ENCODE peak calls at places on chromosomes 5 and 9, in five cellular contexts. One of them, this sample, is unnamed.

GRCh38 chr5:173331287-173331686 is 3.1 kb upstream of the STC2 start:
- DNase-seq in HepG2: no peak
- DNase-seq in ovary: no peak
- DNase-seq in left lung: no peak
- DNase-seq in A673: no peak
- DNase-seq in this sample: no peak

GRCh38 chr5:5638193-5638592 is 215.7 kb downstream of the ICE1 start:
- DNase-seq in HepG2: no peak
- DNase-seq in ovary: no peak
- DNase-seq in left lung: no peak
- DNase-seq in A673: no peak
- DNase-seq in this sample: no peak

GRCh38 chr5:40410231-40410861 is 269.4 kb upstream of the PTGER4 start:
- DNase-seq in HepG2: no peak
- DNase-seq in ovary: no peak
- DNase-seq in left lung: no peak
- DNase-seq in A673: peak; percentile 44
- DNase-seq in this sample: no peak

GRCh38 chr5:66306105-66306843 is 162.2 kb downstream of the SREK1 start:
- DNase-seq in HepG2: peak; percentile 55
- DNase-seq in ovary: peak; percentile 42
- DNase-seq in left lung: no peak
- DNase-seq in A673: peak; percentile 78
- DNase-seq in this sample: peak; percentile 75

GRCh38 chr5:159286420-159287035 is 23.4 kb downstream of the UBLCP1 start:
- DNase-seq in HepG2: peak; percentile 5
- DNase-seq in ovary: no peak
- DNase-seq in left lung: no peak
- DNase-seq in A673: peak; percentile 55
- DNase-seq in this sample: no peak

GRCh38 chr9:136620441-136621018 is 42.2 kb upstream of the EGFL7 start:
- DNase-seq in HepG2: no peak
- DNase-seq in ovary: no peak
- DNase-seq in left lung: peak; percentile 82
- DNase-seq in A673: no peak
- DNase-seq in this sample: no peak

GRCh38 chr9:131257266-131258025 is 18.9 kb downstream of the FAM78A start:
- DNase-seq in HepG2: no peak
- DNase-seq in ovary: no peak
- DNase-seq in left lung: peak; percentile 58
- DNase-seq in A673: no peak
- DNase-seq in this sample: no peak

GRCh38 chr5:149759986-149760699 is 30.0 kb downstream of the PPARGC1B start:
- DNase-seq in HepG2: no peak
- DNase-seq in ovary: no peak
- DNase-seq in left lung: no peak
- DNase-seq in A673: no peak
- DNase-seq in this sample: no peak

GRCh38 chr9:36149197-36149596 is 12.7 kb downstream of the GLIPR2 start:
- DNase-seq in HepG2: no peak
- DNase-seq in ovary: peak; percentile 43
- DNase-seq in left lung: no peak
- DNase-seq in A673: no peak
- DNase-seq in this sample: no peak

GRCh38 chr5:43215073-43215631 is 23.1 kb downstream of the NIM1K start:
- DNase-seq in HepG2: no peak
- DNase-seq in ovary: no peak
- DNase-seq in left lung: peak; percentile 76
- DNase-seq in A673: peak; percentile 70
- DNase-seq in this sample: no peak

GRCh38 chr5:143976055-143976454 is 164.1 kb downstream of the HMHB1 start:
- DNase-seq in HepG2: no peak
- DNase-seq in ovary: no peak
- DNase-seq in left lung: no peak
- DNase-seq in A673: no peak
- DNase-seq in this sample: no peak

GRCh38 chr5:77994943-77995342 is 218.8 kb upstream of the TBCA start:
- DNase-seq in HepG2: no peak
- DNase-seq in ovary: no peak
- DNase-seq in left lung: no peak
- DNase-seq in A673: no peak
- DNase-seq in this sample: no peak

GRCh38 chr9:89664896-89665329 is 60.1 kb downstream of the GADD45G start:
- DNase-seq in HepG2: no peak
- DNase-seq in ovary: no peak
- DNase-seq in left lung: no peak
- DNase-seq in A673: no peak
- DNase-seq in this sample: no peak
- H3K27ac ChIP-seq in HepG2: no peak overlapping the region
- H3K27ac ChIP-seq in ovary: no peak overlapping the region
- H3K27ac ChIP-seq in left lung: peak overlapping the region; percentile 41
- H3K27ac ChIP-seq in A673: no peak overlapping the region
- H3K27ac ChIP-seq in this sample: no peak overlapping the region

GRCh38 chr9:79164396-79164795 is 407.4 kb upstream of the TLE4 start:
- DNase-seq in HepG2: no peak
- DNase-seq in ovary: no peak
- DNase-seq in left lung: no peak
- DNase-seq in A673: no peak
- DNase-seq in this sample: peak; percentile 48
- H3K27ac ChIP-seq in HepG2: no peak overlapping the region
- H3K27ac ChIP-seq in ovary: no peak overlapping the region
- H3K27ac ChIP-seq in left lung: no peak overlapping the region
- H3K27ac ChIP-seq in A673: no peak overlapping the region
- H3K27ac ChIP-seq in this sample: no peak overlapping the region

GRCh38 chr5:13508559-13508958 is 435.9 kb downstream of the DNAH5 start:
- DNase-seq in HepG2: no peak
- DNase-seq in ovary: no peak
- DNase-seq in left lung: no peak
- DNase-seq in A673: no peak
- DNase-seq in this sample: no peak
- H3K27ac ChIP-seq in HepG2: no peak overlapping the region
- H3K27ac ChIP-seq in ovary: no peak overlapping the region
- H3K27ac ChIP-seq in left lung: no peak overlapping the region
- H3K27ac ChIP-seq in A673: no peak overlapping the region
- H3K27ac ChIP-seq in this sample: no peak overlapping the region

GRCh38 chr5:109865636-109866035 is 175.9 kb downstream of the MAN2A1 start:
- DNase-seq in HepG2: peak; percentile 29
- DNase-seq in ovary: peak; percentile 18
- DNase-seq in left lung: no peak
- DNase-seq in A673: peak; percentile 71
- DNase-seq in this sample: no peak
- H3K27ac ChIP-seq in HepG2: no peak overlapping the region
- H3K27ac ChIP-seq in ovary: no peak overlapping the region
- H3K27ac ChIP-seq in left lung: no peak overlapping the region
- H3K27ac ChIP-seq in A673: peak overlapping the region; percentile 39
- H3K27ac ChIP-seq in this sample: no peak overlapping the region

GRCh38 chr5:157266286-157267007 is 524 bp downstream of the CYFIP2 start:
- DNase-seq in HepG2: no peak
- DNase-seq in ovary: peak; percentile 24
- DNase-seq in left lung: peak; percentile 90
- DNase-seq in A673: no peak
- DNase-seq in this sample: no peak

GRCh38 chr5:157267025-157267424 is 1.1 kb downstream of the CYFIP2 start:
- DNase-seq in HepG2: no peak
- DNase-seq in ovary: no peak
- DNase-seq in left lung: no peak
- DNase-seq in A673: no peak
- DNase-seq in this sample: no peak

GRCh38 chr5:157263586-157264090 is 2.3 kb upstream of the CYFIP2 start:
- DNase-seq in HepG2: no peak
- DNase-seq in ovary: no peak
- DNase-seq in left lung: no peak
- DNase-seq in A673: no peak
- DNase-seq in this sample: no peak

GRCh38 chr5:157267766-157268480 is 2.0 kb downstream of the CYFIP2 start:
- DNase-seq in HepG2: no peak
- DNase-seq in ovary: no peak
- DNase-seq in left lung: no peak
- DNase-seq in A673: no peak
- DNase-seq in this sample: no peak

DNA sequence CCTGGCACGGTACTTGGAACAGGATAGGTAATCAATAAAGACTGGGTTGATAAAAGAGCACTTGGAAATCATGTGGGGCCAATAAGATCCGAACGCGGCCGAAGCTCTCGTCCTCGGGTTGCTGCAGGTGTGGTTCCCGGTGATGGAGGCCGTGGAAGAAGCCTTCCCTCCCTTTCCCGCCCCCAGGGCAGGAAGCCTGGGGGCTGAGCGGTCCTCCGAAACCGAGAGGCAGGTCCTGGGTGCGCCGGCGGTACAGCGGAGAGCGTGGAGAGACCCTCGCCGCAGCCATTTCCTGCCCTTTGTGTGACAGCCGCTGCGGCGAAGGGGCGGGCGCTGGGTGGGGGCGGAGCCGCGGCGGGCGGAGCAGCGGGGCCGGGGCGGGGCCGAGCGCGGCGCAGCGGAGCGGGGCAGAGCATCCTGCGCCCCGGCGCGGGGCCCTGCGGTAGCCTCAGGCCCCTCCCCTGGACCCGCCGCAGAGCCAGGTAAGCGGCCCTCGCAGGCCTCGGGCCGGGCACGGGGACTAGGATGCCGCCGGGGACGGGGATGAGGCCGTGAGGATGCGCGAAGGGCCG is at the start of gene CYFIP2:
- DNase-seq in HepG2: no peak
- DNase-seq in ovary: peak; percentile 53
- DNase-seq in left lung: peak; percentile 95
- DNase-seq in A673: peak; percentile 58
- DNase-seq in this sample: peak; percentile 59
- H3K27ac ChIP-seq in HepG2: no peak within 1 kb of the TSS
- H3K27ac ChIP-seq in ovary: no peak within 1 kb of the TSS
- H3K27ac ChIP-seq in left lung: peak within 1 kb of the TSS; percentile 67
- H3K27ac ChIP-seq in A673: no peak within 1 kb of the TSS
- H3K27ac ChIP-seq in this sample: no peak within 1 kb of the TSS

DNA sequence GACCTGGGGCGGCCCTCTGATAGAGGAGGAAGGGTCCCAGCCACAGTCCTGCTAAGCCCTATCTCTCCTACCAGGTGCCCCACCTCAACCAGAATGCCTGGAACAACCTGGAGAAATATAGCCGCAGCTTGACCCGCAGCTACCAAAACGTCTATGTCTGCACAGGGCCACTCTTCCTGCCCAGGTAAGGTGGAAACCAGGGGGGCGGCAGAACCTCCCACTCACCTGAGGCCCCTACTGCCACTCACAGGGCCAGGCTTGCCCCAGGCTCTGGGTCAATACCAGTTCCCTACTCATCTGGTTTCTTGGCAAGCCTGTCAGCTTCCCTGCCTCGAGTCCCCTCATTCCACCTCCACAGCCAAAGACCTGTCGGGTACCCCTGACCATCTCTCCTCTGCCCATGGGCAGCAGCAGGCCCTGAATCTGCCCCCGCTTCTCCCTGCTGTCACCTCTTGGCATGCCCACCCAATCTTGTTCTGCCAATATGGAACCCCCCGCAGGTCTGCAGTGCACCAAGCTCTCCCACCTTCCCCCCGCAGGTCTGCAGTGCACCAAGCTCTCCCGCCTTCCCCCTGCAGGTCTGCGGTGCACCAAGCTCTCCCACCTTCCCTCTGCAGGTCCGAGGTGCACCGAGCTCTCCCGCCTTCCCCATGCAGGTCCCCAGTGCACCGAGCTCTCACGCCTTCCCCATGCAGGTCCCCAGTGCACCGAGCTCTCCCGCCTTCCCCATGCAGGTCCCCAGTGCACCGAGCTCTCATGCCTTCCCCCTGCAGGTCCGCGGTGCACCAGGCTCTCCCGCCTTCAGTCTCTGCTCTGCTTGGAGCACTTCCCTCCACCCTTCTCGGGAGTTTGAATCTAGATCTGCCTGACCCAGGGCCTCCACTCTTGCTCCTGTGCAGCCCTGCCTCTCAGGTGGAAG is 2.6 kb downstream of the ENDOG start:
- DNase-seq in HepG2: no peak
- DNase-seq in ovary: no peak
- DNase-seq in left lung: no peak
- DNase-seq in A673: no peak
- DNase-seq in this sample: no peak
- H3K27ac ChIP-seq in HepG2: no peak overlapping the region
- H3K27ac ChIP-seq in ovary: no peak overlapping the region
- H3K27ac ChIP-seq in left lung: no peak overlapping the region
- H3K27ac ChIP-seq in A673: peak overlapping the region; percentile 53
- H3K27ac ChIP-seq in this sample: no peak overlapping the region

This sample was measured in testis.